ENCODE peak calls at places on chromosomes 16 and 17, in seven cellular contexts. A, W, N, L, R, O and J are unnamed samples.

GRCh38 chr16:85316321-85316919 is 204.1 kb upstream of the CIBAR2 start:
- DNase-seq in L (peak), N (peak), R (peak), W (no peak), A (peak), O (peak), J (no peak)

GRCh38 chr17:63035695-63036094 is 69.7 kb downstream of the TANC2 start:
- DNase-seq in R (no peak), L (peak), A (no peak), O (no peak), N (no peak), W (peak), J (peak)

GRCh38 chr16:75011634-75012307 is 12.9 kb downstream of the ZNRF1 start:
- DNase-seq in W (no peak), O (peak), A (peak), R (peak), N (no peak), L (peak), J (peak)

GRCh38 chr16:4172070-4172469 is 55.8 kb upstream of the ADCY9 start:
- DNase-seq in O (no peak), N (no peak), L (peak), A (no peak), W (no peak), R (no peak), J (no peak)

GRCh38 chr16:24978370-24978914 is 36.7 kb downstream of the ARHGAP17 start:
- DNase-seq in L (no peak), N (no peak), W (no peak), O (no peak), R (no peak), A (no peak), J (no peak)

GRCh38 chr17:65204001-65204400 is 66.8 kb downstream of the RGS9 start:
- DNase-seq in R (no peak), O (no peak), W (no peak), L (no peak), N (no peak), A (no peak), J (no peak)

GRCh38 chr17:81966343-81967243 is 5.6 kb upstream of the NOTUM start:
- DNase-seq in R (no peak), A (no peak), O (no peak), L (peak), W (no peak), N (no peak), J (no peak)

GRCh38 chr17:35520043-35520442 is 17.4 kb downstream of the SLFN12L start:
- DNase-seq in W (no peak), N (no peak), R (no peak), L (no peak), O (no peak), A (no peak), J (no peak)

GRCh38 chr16:10466861-10467260 is 81.0 kb downstream of the ATF7IP2 start:
- DNase-seq in O (no peak), N (no peak), W (no peak), R (no peak), A (no peak), L (no peak), J (no peak)

GRCh38 chr16:46748775-46749705 is 896 bp upstream of the MYLK3 start:
- DNase-seq in O (no peak), N (no peak), L (no peak), A (no peak), W (no peak), R (no peak), J (no peak)